ENCODE peak calls at places on chromosome 7, in six cellular contexts. K is substantia nigra, Z is choroid plexus epithelial cell, U is GM10248, S is fibroblast of lung, M is heart right ventricle. W is an unnamed sample.

GRCh38 chr7:158004123-158004490 is 583.5 kb downstream of the PTPRN2 start:
- DNase-seq in Z (no peak), U (no peak), S (no peak), M (peak), K (no peak), W (no peak)

GRCh38 chr7:151503902-151504714 is 15.6 kb downstream of the RHEB start:
- DNase-seq in U (no peak), K (no peak), S (peak), Z (peak), M (no peak), W (no peak)

GRCh38 chr7:8037151-8037550 is 68.6 kb downstream of the GLCCI1 start:
- DNase-seq in K (no peak), S (no peak), U (no peak), M (no peak), Z (no peak), W (no peak)

GRCh38 chr7:41879424-41879823 is 176.5 kb upstream of the INHBA start:
- DNase-seq in S (no peak), U (no peak), M (no peak), K (no peak), Z (no peak), W (no peak)

GRCh38 chr7:155795401-155795800 is 16.9 kb downstream of the SHH start:
- DNase-seq in K (no peak), Z (no peak), S (no peak), U (no peak), M (no peak), W (peak)

GRCh38 chr7:46319841-46320240 is 398.8 kb upstream of the IGFBP3 start:
- DNase-seq in U (no peak), Z (peak), S (no peak), M (no peak), K (no peak), W (no peak)

GRCh38 chr7:26198133-26198780 is 2.3 kb downstream of the HNRNPA2B1 start:
- DNase-seq in K (no peak), S (peak), M (no peak), Z (no peak), U (no peak), W (no peak)

GRCh38 chr7:100801833-100802568 is 25.3 kb downstream of the EPHB4 start:
- DNase-seq in Z (peak), S (peak), U (peak), M (no peak), K (no peak), W (peak)

GRCh38 chr7:122273117-122273516 is 31.4 kb downstream of the FEZF1 start:
- DNase-seq in U (no peak), K (no peak), Z (no peak), S (no peak), M (no peak), W (no peak)

GRCh38 chr7:51220226-51220625 is 96.4 kb downstream of the COBL start:
- DNase-seq in S (no peak), M (no peak), K (no peak), U (no peak), Z (no peak), W (no peak)